ENCODE peak calls at places on chromosomes 1 and 21, in seven cellular contexts. One of them, this sample, is unnamed.

GRCh38 chr1:67738401-67738800 is 53.4 kb downstream of the GADD45A start:
- DNase-seq in pancreas: no peak
- DNase-seq in transverse colon: no peak
- DNase-seq in fibroblast of mammary gland: no peak
- DNase-seq in HFF-Myc: no peak
- DNase-seq in fibroblast of pulmonary artery: no peak
- DNase-seq in bronchial epithelial cell: peak
- DNase-seq in this sample: no peak

GRCh38 chr1:93816970-93817738 is 61.9 kb downstream of the DNTTIP2 start:
- DNase-seq in pancreas: no peak
- DNase-seq in transverse colon: no peak
- DNase-seq in fibroblast of mammary gland: peak
- DNase-seq in HFF-Myc: peak
- DNase-seq in fibroblast of pulmonary artery: peak
- DNase-seq in bronchial epithelial cell: peak
- DNase-seq in this sample: peak

GRCh38 chr1:87150143-87150542 is 178.5 kb upstream of the LMO4 start:
- DNase-seq in pancreas: no peak
- DNase-seq in transverse colon: no peak
- DNase-seq in fibroblast of mammary gland: no peak
- DNase-seq in HFF-Myc: no peak
- DNase-seq in fibroblast of pulmonary artery: no peak
- DNase-seq in bronchial epithelial cell: no peak
- DNase-seq in this sample: no peak

GRCh38 chr1:187641463-187641862 is 812.7 kb downstream of the PLA2G4A start:
- DNase-seq in pancreas: no peak
- DNase-seq in transverse colon: no peak
- DNase-seq in fibroblast of mammary gland: no peak
- DNase-seq in HFF-Myc: no peak
- DNase-seq in fibroblast of pulmonary artery: no peak
- DNase-seq in bronchial epithelial cell: no peak
- DNase-seq in this sample: no peak

GRCh38 chr1:220711086-220711809 is 21.1 kb downstream of the C1orf115 start:
- DNase-seq in pancreas: peak
- DNase-seq in transverse colon: no peak
- DNase-seq in fibroblast of mammary gland: no peak
- DNase-seq in HFF-Myc: no peak
- DNase-seq in fibroblast of pulmonary artery: no peak
- DNase-seq in bronchial epithelial cell: no peak
- DNase-seq in this sample: no peak

GRCh38 chr1:182857212-182857611 is 18.1 kb downstream of the DHX9 start:
- DNase-seq in pancreas: no peak
- DNase-seq in transverse colon: no peak
- DNase-seq in fibroblast of mammary gland: no peak
- DNase-seq in HFF-Myc: no peak
- DNase-seq in fibroblast of pulmonary artery: no peak
- DNase-seq in bronchial epithelial cell: no peak
- DNase-seq in this sample: no peak

GRCh38 chr21:35697321-35697808 is 363.0 kb downstream of the SETD4 start:
- DNase-seq in pancreas: peak
- DNase-seq in transverse colon: peak
- DNase-seq in fibroblast of mammary gland: peak
- DNase-seq in HFF-Myc: peak
- DNase-seq in fibroblast of pulmonary artery: peak
- DNase-seq in bronchial epithelial cell: peak
- DNase-seq in this sample: no peak

GRCh38 chr1:82086739-82087138 is 286.0 kb downstream of the ADGRL2 start:
- DNase-seq in pancreas: no peak
- DNase-seq in transverse colon: no peak
- DNase-seq in fibroblast of mammary gland: peak
- DNase-seq in HFF-Myc: no peak
- DNase-seq in fibroblast of pulmonary artery: no peak
- DNase-seq in bronchial epithelial cell: peak
- DNase-seq in this sample: no peak

GRCh38 chr1:116739371-116740007 is 14.7 kb upstream of the CD2 start:
- DNase-seq in pancreas: no peak
- DNase-seq in transverse colon: no peak
- DNase-seq in fibroblast of mammary gland: no peak
- DNase-seq in HFF-Myc: no peak
- DNase-seq in fibroblast of pulmonary artery: no peak
- DNase-seq in bronchial epithelial cell: no peak
- DNase-seq in this sample: no peak

GRCh38 chr1:150256193-150256548 is 1.4 kb upstream of the CA14 start:
- DNase-seq in pancreas: no peak
- DNase-seq in transverse colon: no peak
- DNase-seq in fibroblast of mammary gland: no peak
- DNase-seq in HFF-Myc: no peak
- DNase-seq in fibroblast of pulmonary artery: no peak
- DNase-seq in bronchial epithelial cell: no peak
- DNase-seq in this sample: no peak

GRCh38 chr1:112057736-112058135 is 68.3 kb upstream of the KCND3 start:
- DNase-seq in pancreas: no peak
- DNase-seq in transverse colon: no peak
- DNase-seq in fibroblast of mammary gland: no peak
- DNase-seq in HFF-Myc: no peak
- DNase-seq in fibroblast of pulmonary artery: no peak
- DNase-seq in bronchial epithelial cell: no peak
- DNase-seq in this sample: no peak

GRCh38 chr21:44657635-44658183 is at the start of gene KRTAP12-3:
- DNase-seq in pancreas: no peak
- DNase-seq in transverse colon: no peak
- DNase-seq in fibroblast of mammary gland: no peak
- DNase-seq in HFF-Myc: no peak
- DNase-seq in fibroblast of pulmonary artery: no peak
- DNase-seq in bronchial epithelial cell: no peak
- DNase-seq in this sample: peak

GRCh38 chr1:52603680-52604501 is 1.7 kb downstream of the GPX7 start:
- DNase-seq in pancreas: no peak
- DNase-seq in transverse colon: no peak
- DNase-seq in fibroblast of mammary gland: peak
- DNase-seq in HFF-Myc: no peak
- DNase-seq in fibroblast of pulmonary artery: no peak
- DNase-seq in bronchial epithelial cell: peak
- DNase-seq in this sample: no peak

GRCh38 chr1:154407021-154407865 is 2.1 kb downstream of the IL6R start:
- DNase-seq in pancreas: no peak
- DNase-seq in transverse colon: no peak
- DNase-seq in fibroblast of mammary gland: no peak
- DNase-seq in HFF-Myc: no peak
- DNase-seq in fibroblast of pulmonary artery: no peak
- DNase-seq in bronchial epithelial cell: peak
- DNase-seq in this sample: no peak

GRCh38 chr1:154407866-154408777 is 3.0 kb downstream of the IL6R start:
- DNase-seq in pancreas: no peak
- DNase-seq in transverse colon: no peak
- DNase-seq in fibroblast of mammary gland: no peak
- DNase-seq in HFF-Myc: no peak
- DNase-seq in fibroblast of pulmonary artery: no peak
- DNase-seq in bronchial epithelial cell: no peak
- DNase-seq in this sample: no peak

GRCh38 chr1:154405762-154406571 is 824 bp downstream of the IL6R start:
- DNase-seq in pancreas: peak
- DNase-seq in transverse colon: peak
- DNase-seq in fibroblast of mammary gland: peak
- DNase-seq in HFF-Myc: no peak
- DNase-seq in fibroblast of pulmonary artery: peak
- DNase-seq in bronchial epithelial cell: peak
- DNase-seq in this sample: no peak

GRCh38 chr1:154404984-154405761 is at the start of gene IL6R:
- DNase-seq in pancreas: peak
- DNase-seq in transverse colon: peak
- DNase-seq in fibroblast of mammary gland: peak
- DNase-seq in HFF-Myc: peak
- DNase-seq in fibroblast of pulmonary artery: peak
- DNase-seq in bronchial epithelial cell: peak
- DNase-seq in this sample: no peak

GRCh38 chr1:154406572-154406879 is 1.4 kb downstream of the IL6R start:
- DNase-seq in pancreas: no peak
- DNase-seq in transverse colon: no peak
- DNase-seq in fibroblast of mammary gland: no peak
- DNase-seq in HFF-Myc: no peak
- DNase-seq in fibroblast of pulmonary artery: no peak
- DNase-seq in bronchial epithelial cell: no peak
- DNase-seq in this sample: no peak
- H3K4me3 ChIP-seq in pancreas: peak
- H3K4me3 ChIP-seq in transverse colon: peak
- H3K4me3 ChIP-seq in fibroblast of mammary gland: peak
- H3K4me3 ChIP-seq in HFF-Myc: no peak
- H3K4me3 ChIP-seq in fibroblast of pulmonary artery: peak
- H3K4me3 ChIP-seq in bronchial epithelial cell: peak
- H3K4me3 ChIP-seq in this sample: no peak

GRCh38 chr1:198588845-198589244 is 48.4 kb upstream of the ATP6V1G3 start:
- DNase-seq in pancreas: no peak
- DNase-seq in transverse colon: no peak
- DNase-seq in fibroblast of mammary gland: no peak
- DNase-seq in HFF-Myc: no peak
- DNase-seq in fibroblast of pulmonary artery: no peak
- DNase-seq in bronchial epithelial cell: no peak
- DNase-seq in this sample: no peak
- H3K4me3 ChIP-seq in pancreas: no peak
- H3K4me3 ChIP-seq in transverse colon: no peak
- H3K4me3 ChIP-seq in fibroblast of mammary gland: no peak
- H3K4me3 ChIP-seq in HFF-Myc: no peak
- H3K4me3 ChIP-seq in fibroblast of pulmonary artery: no peak
- H3K4me3 ChIP-seq in bronchial epithelial cell: no peak
- H3K4me3 ChIP-seq in this sample: no peak

GRCh38 chr1:240800291-240800690 is 188.3 kb upstream of the GREM2 start:
- DNase-seq in pancreas: no peak
- DNase-seq in transverse colon: no peak
- DNase-seq in fibroblast of mammary gland: no peak
- DNase-seq in HFF-Myc: no peak
- DNase-seq in fibroblast of pulmonary artery: no peak
- DNase-seq in bronchial epithelial cell: no peak
- DNase-seq in this sample: no peak

GRCh38 chr1:240803151-240803550 is 191.2 kb upstream of the GREM2 start:
- DNase-seq in pancreas: no peak
- DNase-seq in transverse colon: no peak
- DNase-seq in fibroblast of mammary gland: peak
- DNase-seq in HFF-Myc: peak
- DNase-seq in fibroblast of pulmonary artery: peak
- DNase-seq in bronchial epithelial cell: peak
- DNase-seq in this sample: no peak

GRCh38 chr1:240801445-240801844 is 189.5 kb upstream of the GREM2 start:
- DNase-seq in pancreas: no peak
- DNase-seq in transverse colon: no peak
- DNase-seq in fibroblast of mammary gland: peak
- DNase-seq in HFF-Myc: no peak
- DNase-seq in fibroblast of pulmonary artery: peak
- DNase-seq in bronchial epithelial cell: no peak
- DNase-seq in this sample: no peak

GRCh38 chr1:240804475-240804874 is 192.5 kb upstream of the GREM2 start:
- DNase-seq in pancreas: no peak
- DNase-seq in transverse colon: no peak
- DNase-seq in fibroblast of mammary gland: no peak
- DNase-seq in HFF-Myc: no peak
- DNase-seq in fibroblast of pulmonary artery: peak
- DNase-seq in bronchial epithelial cell: no peak
- DNase-seq in this sample: no peak

DNA sequence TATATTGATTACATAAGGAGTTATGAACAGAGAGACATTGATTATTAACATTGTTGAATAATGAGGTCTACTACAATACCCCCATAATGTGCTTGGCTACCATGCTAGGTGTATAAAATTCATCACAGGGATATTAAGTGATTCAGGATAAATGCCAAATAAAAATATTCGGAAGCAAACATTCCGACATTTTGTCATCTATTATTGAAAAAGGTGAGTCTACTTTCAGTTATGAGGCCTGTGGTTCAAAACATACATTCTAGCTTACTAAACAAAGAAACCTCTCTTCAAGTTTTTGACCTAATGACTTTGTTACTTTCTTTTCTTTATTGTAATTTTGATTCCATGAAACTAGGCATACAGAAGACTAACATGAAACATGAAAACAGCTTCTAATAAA is 190.3 kb upstream of the GREM2 start:
- DNase-seq in pancreas: no peak
- DNase-seq in transverse colon: no peak
- DNase-seq in fibroblast of mammary gland: no peak
- DNase-seq in HFF-Myc: no peak
- DNase-seq in fibroblast of pulmonary artery: no peak
- DNase-seq in bronchial epithelial cell: no peak
- DNase-seq in this sample: no peak
- H3K4me3 ChIP-seq in pancreas: no peak
- H3K4me3 ChIP-seq in transverse colon: no peak
- H3K4me3 ChIP-seq in fibroblast of mammary gland: no peak
- H3K4me3 ChIP-seq in HFF-Myc: no peak
- H3K4me3 ChIP-seq in fibroblast of pulmonary artery: no peak
- H3K4me3 ChIP-seq in bronchial epithelial cell: no peak
- H3K4me3 ChIP-seq in this sample: no peak

DNA sequence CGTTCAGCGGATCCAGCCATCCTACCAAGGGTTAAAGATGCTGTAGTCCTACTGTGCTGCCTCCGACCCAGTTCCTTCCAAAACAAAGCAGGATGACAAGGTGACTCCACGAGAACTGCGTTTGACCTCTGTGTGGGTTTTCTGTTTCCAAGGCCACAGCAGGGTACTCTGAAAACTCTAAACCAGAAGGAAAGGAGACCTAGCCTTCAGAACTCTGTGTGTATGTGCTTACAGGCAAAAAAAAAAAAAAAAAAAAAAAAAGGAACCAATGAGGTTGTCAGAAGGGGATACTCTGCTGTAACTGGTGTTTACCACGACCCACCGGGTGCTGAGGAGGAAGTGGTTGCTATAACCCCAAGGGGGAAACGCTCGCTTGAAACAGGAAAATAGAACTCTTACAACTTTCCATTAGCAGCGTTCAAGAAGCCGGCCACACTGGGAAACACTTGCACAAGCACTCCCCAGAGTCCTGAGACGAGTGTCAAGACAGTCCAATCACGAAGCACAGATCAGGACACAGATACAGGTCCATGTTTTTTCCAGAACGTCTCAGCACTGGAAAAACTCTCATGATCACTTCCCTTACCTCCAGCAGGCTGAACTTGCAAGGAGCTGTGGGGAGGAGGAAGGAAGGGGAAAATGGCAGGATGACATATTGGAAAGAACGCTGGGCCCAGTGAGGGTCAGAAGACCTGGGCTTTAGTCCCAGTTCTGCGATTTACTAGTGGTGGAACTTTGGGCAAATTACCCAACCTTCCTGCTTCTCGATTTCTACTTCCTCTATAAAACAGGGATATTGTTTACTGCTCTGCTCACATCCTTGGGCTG is 64.0 kb downstream of the ITPKB start:
- DNase-seq in pancreas: peak
- DNase-seq in transverse colon: peak
- DNase-seq in fibroblast of mammary gland: no peak
- DNase-seq in HFF-Myc: no peak
- DNase-seq in fibroblast of pulmonary artery: no peak
- DNase-seq in bronchial epithelial cell: no peak
- DNase-seq in this sample: peak
- H3K4me3 ChIP-seq in pancreas: no peak
- H3K4me3 ChIP-seq in transverse colon: no peak
- H3K4me3 ChIP-seq in fibroblast of mammary gland: no peak
- H3K4me3 ChIP-seq in HFF-Myc: no peak
- H3K4me3 ChIP-seq in fibroblast of pulmonary artery: no peak
- H3K4me3 ChIP-seq in bronchial epithelial cell: no peak
- H3K4me3 ChIP-seq in this sample: peak

This sample was measured in Jurkat, Clone E6-1.